ENCODE peak calls at places on chromosomes 12 and 14, in four cellular contexts. Y is stimulated activated CD4-positive, alpha-beta T cell treated with anti-CD3 and anti-CD28 coated beads, Interleukin-4, amount 100 ng/mL, for 48 hours; B is cardiac fibroblast; J is lower lobe of right lung. K is an unnamed sample.

GRCh38 chr12:130186631-130187269 is 24.5 kb downstream of the FZD10 start:
- DNase-seq in J (no peak), Y (no peak), B (no peak), K (peak)

GRCh38 chr14:58331111-58331510 is 32.8 kb downstream of the ARID4A start:
- DNase-seq in Y (peak), J (peak), B (peak), K (peak)

GRCh38 chr14:61569783-61570182 is 125.5 kb upstream of the HIF1A start:
- DNase-seq in J (peak), Y (peak), B (peak), K (peak)

GRCh38 chr14:34355584-34356266 is 106.3 kb downstream of the SPTSSA start:
- DNase-seq in B (peak), J (no peak), Y (no peak), K (peak)

GRCh38 chr14:24430143-24430681 is 458 bp downstream of the KHNYN start:
- DNase-seq in Y (peak), B (peak), J (peak), K (peak)

GRCh38 chr14:89619616-89620273 is 202.7 kb upstream of the FOXN3 start:
- DNase-seq in B (no peak), Y (no peak), J (no peak), K (no peak)

GRCh38 chr12:115570271-115570777 is 707.2 kb downstream of the MED13L start:
- DNase-seq in Y (no peak), B (peak), J (no peak), K (no peak)

GRCh38 chr12:79366374-79366773 is 324.4 kb downstream of the PAWR start:
- DNase-seq in Y (no peak), J (no peak), B (no peak), K (no peak)

GRCh38 chr12:2752676-2753371 is 41.9 kb upstream of the FKBP4 start:
- DNase-seq in Y (peak), B (peak), J (peak), K (peak)

GRCh38 chr12:49966511-49967041 is 4.9 kb downstream of the AQP5 start:
- DNase-seq in B (no peak), Y (no peak), J (no peak), K (no peak)

GRCh38 chr12:105417732-105418131 is 87.2 kb downstream of the C12orf75 start:
- DNase-seq in J (no peak), Y (no peak), B (no peak), K (no peak)

GRCh38 chr14:63543826-63544320 is 696 bp upstream of the PPP2R5E start:
- DNase-seq in Y (no peak), B (peak), J (no peak), K (no peak)

GRCh38 chr12:6745751-6746525 is 7.0 kb downstream of the MLF2 start:
- DNase-seq in Y (no peak), B (peak), J (peak), K (peak)

GRCh38 chr12:113088971-113089756 is 32.6 kb downstream of the DTX1 start:
- DNase-seq in B (no peak), Y (peak), J (no peak), K (no peak)

GRCh38 chr12:124369055-124369900 is 74.4 kb downstream of the RFLNA start:
- DNase-seq in J (peak), Y (no peak), B (peak), K (no peak)